ENCODE peak calls at places on chromosomes 4 and X, in four cellular contexts. F, H, K and E are unnamed samples.
A peak's percentile ranks its signal among the peaks of the same experiment; 100 is the strongest.

GRCh38 chrX:42755820-42756219 is 22.1 kb downstream of the PPP1R2C start:
- ATAC-seq in F (no peak), H (peak; percentile 66), K (no peak), E (no peak)

GRCh38 chrX:37846141-37846540 is 1.2 kb downstream of the DYNLT3 start:
- ATAC-seq in F (no peak), H (no peak), K (peak; percentile 44), E (peak; percentile 46)

GRCh38 chr4:183499797-183500196 is 5.1 kb upstream of the ING2 start:
- ATAC-seq in F (no peak), H (no peak), K (no peak), E (no peak)

GRCh38 chr4:6343950-6344408 is 74.3 kb downstream of the WFS1 start:
- ATAC-seq in F (peak; percentile 97), H (no peak), K (no peak), E (peak; percentile 85)

GRCh38 chr4:159308571-159309340 is 205.9 kb downstream of the RAPGEF2 start:
- ATAC-seq in F (no peak), H (no peak), K (no peak), E (no peak)

GRCh38 chr4:117529401-117529800 is 444.0 kb upstream of the TRAM1L1 start:
- ATAC-seq in F (no peak), H (no peak), K (no peak), E (no peak)

GRCh38 chr4:78200949-78201348 is 143.8 kb downstream of the FRAS1 start:
- ATAC-seq in F (no peak), H (no peak), K (no peak), E (no peak)

GRCh38 chrX:20432746-20433374 is 166.2 kb upstream of the RPS6KA3 start:
- ATAC-seq in F (no peak), H (no peak), K (no peak), E (peak; percentile 39)

GRCh38 chr4:78311306-78311705 is 240.3 kb upstream of the ANXA3 start:
- ATAC-seq in F (no peak), H (no peak), K (no peak), E (no peak)

GRCh38 chr4:52862605-52863236 is 604 bp downstream of the RASL11B start:
- ATAC-seq in F (no peak), H (no peak), K (no peak), E (no peak)

GRCh38 chr4:158484173-158484885 is 37.4 kb upstream of the RXFP1 start:
- ATAC-seq in F (no peak), H (no peak), K (no peak), E (no peak)

GRCh38 chr4:183241322-183241640 is 78.8 kb downstream of the CLDN22 start:
- ATAC-seq in F (no peak), H (no peak), K (no peak), E (no peak)

GRCh38 chr4:108861339-108861738 is 98.5 kb upstream of the ETNPPL start:
- ATAC-seq in F (no peak), H (no peak), K (no peak), E (no peak)

GRCh38 chrX:66221856-66222255 is 57.8 kb downstream of the HEPH start:
- ATAC-seq in F (no peak), H (no peak), K (no peak), E (no peak)

GRCh38 chr4:64464581-64464980 is 55.3 kb upstream of the TECRL start:
- ATAC-seq in F (no peak), H (no peak), K (no peak), E (no peak)

GRCh38 chr4:112517067-112517588 is 1.1 kb upstream of the NEUROG2 start:
- ATAC-seq in F (no peak), H (no peak), K (no peak), E (no peak)

GRCh38 chrX:15512401-15512965 is 11.9 kb downstream of the BMX start:
- ATAC-seq in F (no peak), H (no peak), K (no peak), E (no peak)

GRCh38 chrX:37755073-37755472 is 24.8 kb upstream of the CYBB start:
- ATAC-seq in F (no peak), H (peak; percentile 63), K (peak; percentile 89), E (peak; percentile 80)

GRCh38 chr4:21830272-21830671 is 118.3 kb downstream of the KCNIP4 start:
- ATAC-seq in F (no peak), H (no peak), K (no peak), E (no peak)

GRCh38 chr4:36341936-36342335 is 60.5 kb downstream of the DTHD1 start:
- ATAC-seq in F (no peak), H (no peak), K (no peak), E (no peak)

GRCh38 chrX:64198046-64198445 is 7.5 kb downstream of the AMER1 start:
- ATAC-seq in F (no peak), H (no peak), K (no peak), E (no peak)

GRCh38 chrX:11164433-11164832 is 53.3 kb downstream of the HCCS start:
- ATAC-seq in F (no peak), H (no peak), K (no peak), E (no peak)

GRCh38 chr4:122412547-122412946 is 33.7 kb downstream of the ADAD1 start:
- ATAC-seq in F (no peak), H (no peak), K (no peak), E (no peak)

GRCh38 chrX:136731207-136731782 is 49.4 kb downstream of the ARHGEF6 start:
- ATAC-seq in F (no peak), H (no peak), K (no peak), E (peak; percentile 91)

GRCh38 chrX:94977562-94977961 is 1303.6 kb downstream of the FAM133A start:
- ATAC-seq in F (no peak), H (no peak), K (no peak), E (no peak)

GRCh38 chr4:183988874-183989273 is 83.8 kb downstream of the STOX2 start:
- ATAC-seq in F (no peak), H (no peak), K (no peak), E (no peak)

GRCh38 chr4:15929555-15929954 is 9.0 kb downstream of the FGFBP1 start:
- ATAC-seq in F (no peak), H (no peak), K (no peak), E (peak; percentile 35)

GRCh38 chrX:80285131-80285773 is 135.0 kb upstream of the TENT5D start:
- ATAC-seq in F (peak; percentile 78), H (no peak), K (no peak), E (peak; percentile 31)

GRCh38 chrX:67104982-67105757 is 438.7 kb upstream of the AR start:
- ATAC-seq in F (no peak), H (no peak), K (no peak), E (no peak)

GRCh38 chr4:169410839-169411770 is 140.3 kb upstream of the SH3RF1 start:
- ATAC-seq in F (no peak), H (no peak), K (peak; percentile 99), E (peak; percentile 99)

GRCh38 chrX:40278340-40279090 is 180.8 kb upstream of the BCOR start:
- ATAC-seq in F (no peak), H (no peak), K (peak; percentile 76), E (peak; percentile 79)

GRCh38 chr4:54058171-54058570 is 6.2 kb downstream of the CHIC2 start:
- ATAC-seq in F (no peak), H (no peak), K (peak; percentile 64), E (peak; percentile 74)

GRCh38 chr4:15855804-15856475 is 77.8 kb downstream of the CD38 start:
- ATAC-seq in F (no peak), H (no peak), K (no peak), E (no peak)

GRCh38 chrX:112645774-112646173 is 34.0 kb downstream of the LHFPL1 start:
- ATAC-seq in F (no peak), H (no peak), K (no peak), E (peak; percentile 54)

GRCh38 chrX:34874763-34875162 is 67.8 kb upstream of the FAM47B start:
- ATAC-seq in F (no peak), H (no peak), K (no peak), E (no peak)

GRCh38 chrX:3576886-3577516 is 136.4 kb downstream of the PRKX start:
- ATAC-seq in F (no peak), H (no peak), K (no peak), E (no peak)

GRCh38 chr4:62133977-62134376 is 933.9 kb downstream of the ADGRL3 start:
- ATAC-seq in F (no peak), H (no peak), K (no peak), E (no peak)